ENCODE peak calls at places on chromosomes 5 and 9, in six cellular contexts. K is LNCaP clone FGC; D is CD8-positive, alpha-beta T cell; Q is uterus; E is tibial artery; Y is testis. H is an unnamed sample.

GRCh38 chr5:102865171-102865509 is 110.0 kb downstream of the PAM start:
- DNase-seq in Y (no peak), D (no peak), Q (no peak), E (no peak), K (no peak), H (peak)

GRCh38 chr5:33852327-33852726 is 39.5 kb downstream of the ADAMTS12 start:
- DNase-seq in K (no peak), Q (no peak), Y (no peak), E (no peak), D (no peak), H (no peak)

GRCh38 chr5:124557761-124558160 is 188.7 kb downstream of the ZNF608 start:
- DNase-seq in Q (no peak), D (no peak), E (no peak), Y (no peak), K (no peak), H (no peak)

GRCh38 chr9:16680965-16681658 is 189.4 kb downstream of the BNC2 start:
- DNase-seq in E (no peak), D (no peak), K (no peak), Q (no peak), Y (no peak), H (no peak)

GRCh38 chr9:96461336-96461735 is 11.4 kb downstream of the HABP4 start:
- DNase-seq in Y (no peak), K (no peak), D (no peak), Q (no peak), E (no peak), H (no peak)

GRCh38 chr9:14423816-14424261 is 109.9 kb upstream of the NFIB start:
- DNase-seq in D (no peak), K (no peak), Q (no peak), Y (no peak), E (no peak), H (peak)

GRCh38 chr5:10528056-10528816 is 35.6 kb upstream of the ANKRD33B start:
- DNase-seq in D (no peak), Q (no peak), E (peak), K (no peak), Y (no peak), H (no peak)

GRCh38 chr9:107685901-107686300 is 196.3 kb upstream of the KLF4 start:
- DNase-seq in K (no peak), Q (no peak), Y (no peak), D (no peak), E (no peak), H (no peak)

GRCh38 chr5:129246088-129246487 is 151.5 kb downstream of the ISOC1 start:
- DNase-seq in Q (no peak), K (no peak), Y (no peak), E (no peak), D (no peak), H (no peak)

GRCh38 chr9:92151691-92152393 is 36.6 kb upstream of the SPTLC1 start:
- DNase-seq in Y (peak), D (no peak), K (peak), Q (peak), E (no peak), H (peak)

GRCh38 chr9:109652971-109653370 is 127.0 kb upstream of the PALM2AKAP2 start:
- DNase-seq in K (no peak), D (no peak), E (no peak), Y (no peak), Q (no peak), H (peak)

GRCh38 chr5:57824047-57824446 is 341.4 kb upstream of the ACTBL2 start:
- DNase-seq in E (no peak), K (no peak), Q (no peak), D (no peak), Y (no peak), H (no peak)

GRCh38 chr9:19451240-19452087 is 42.7 kb downstream of the ACER2 start:
- DNase-seq in K (no peak), E (no peak), Q (no peak), D (no peak), Y (no peak), H (no peak)

GRCh38 chr9:124477211-124478013 is 27.2 kb downstream of the ADGRD2 start:
- DNase-seq in Y (peak), D (no peak), E (no peak), Q (no peak), K (no peak), H (peak)
- H3K4me3 ChIP-seq in Y (peak), D (no peak), E (no peak), Q (no peak), K (no peak), H (peak)

GRCh38 chr9:130996205-130996604 is 12.8 kb upstream of the LAMC3 start:
- DNase-seq in Q (no peak), D (no peak), E (no peak), Y (no peak), K (no peak), H (no peak)
- H3K4me3 ChIP-seq in Q (no peak), D (no peak), E (no peak), Y (no peak), K (no peak), H (no peak)

DNA sequence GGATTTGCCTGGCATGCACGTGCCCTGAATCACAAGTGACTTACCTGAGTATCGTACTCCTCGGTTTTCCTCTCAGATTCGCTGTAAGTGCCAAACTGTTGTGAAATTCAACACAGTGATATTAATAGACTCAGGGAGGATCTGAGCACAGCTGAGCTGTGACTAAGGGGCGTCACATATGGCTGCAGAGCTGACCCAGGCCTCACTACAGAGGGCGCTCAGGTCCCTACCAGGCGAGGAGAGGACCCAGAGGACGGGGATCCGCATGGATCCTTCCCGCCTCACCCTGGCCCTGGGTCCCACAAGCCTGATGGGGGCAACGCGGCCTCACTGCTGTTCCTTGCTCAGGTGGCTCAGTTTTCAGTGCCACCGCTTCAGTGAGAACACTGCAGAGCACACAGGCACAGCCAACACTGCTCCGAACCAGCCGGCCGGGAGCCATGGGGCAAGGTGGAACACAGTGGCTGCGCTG is 20.1 kb downstream of the CLPTM1L start:
- DNase-seq in D (no peak), Q (no peak), E (no peak), K (no peak), Y (peak), H (no peak)
- H3K4me3 ChIP-seq in D (no peak), Q (no peak), E (no peak), K (no peak), Y (no peak), H (no peak)

GRCh38 chr5:170534941-170535340 is 31.1 kb downstream of the KCNIP1 start:
- DNase-seq in D (no peak), Q (no peak), Y (no peak), E (peak), K (no peak), H (no peak)
- H3K4me3 ChIP-seq in D (no peak), Q (no peak), Y (no peak), E (no peak), K (no peak), H (no peak)

GRCh38 chr5:59190746-59191145 is 607.9 kb downstream of the RAB3C start:
- DNase-seq in D (no peak), E (no peak), Q (no peak), K (no peak), Y (no peak), H (no peak)

GRCh38 chr5:59189482-59189881 is 606.6 kb downstream of the RAB3C start:
- DNase-seq in D (no peak), K (no peak), E (no peak), Q (no peak), Y (no peak), H (peak)

GRCh38 chr5:59186623-59187022 is 603.7 kb downstream of the RAB3C start:
- DNase-seq in Y (no peak), Q (no peak), E (no peak), D (no peak), K (no peak), H (no peak)

GRCh38 chr5:59187772-59188347 is 605.0 kb downstream of the RAB3C start:
- DNase-seq in Y (no peak), E (no peak), Q (no peak), K (no peak), D (no peak), H (no peak)

DNA sequence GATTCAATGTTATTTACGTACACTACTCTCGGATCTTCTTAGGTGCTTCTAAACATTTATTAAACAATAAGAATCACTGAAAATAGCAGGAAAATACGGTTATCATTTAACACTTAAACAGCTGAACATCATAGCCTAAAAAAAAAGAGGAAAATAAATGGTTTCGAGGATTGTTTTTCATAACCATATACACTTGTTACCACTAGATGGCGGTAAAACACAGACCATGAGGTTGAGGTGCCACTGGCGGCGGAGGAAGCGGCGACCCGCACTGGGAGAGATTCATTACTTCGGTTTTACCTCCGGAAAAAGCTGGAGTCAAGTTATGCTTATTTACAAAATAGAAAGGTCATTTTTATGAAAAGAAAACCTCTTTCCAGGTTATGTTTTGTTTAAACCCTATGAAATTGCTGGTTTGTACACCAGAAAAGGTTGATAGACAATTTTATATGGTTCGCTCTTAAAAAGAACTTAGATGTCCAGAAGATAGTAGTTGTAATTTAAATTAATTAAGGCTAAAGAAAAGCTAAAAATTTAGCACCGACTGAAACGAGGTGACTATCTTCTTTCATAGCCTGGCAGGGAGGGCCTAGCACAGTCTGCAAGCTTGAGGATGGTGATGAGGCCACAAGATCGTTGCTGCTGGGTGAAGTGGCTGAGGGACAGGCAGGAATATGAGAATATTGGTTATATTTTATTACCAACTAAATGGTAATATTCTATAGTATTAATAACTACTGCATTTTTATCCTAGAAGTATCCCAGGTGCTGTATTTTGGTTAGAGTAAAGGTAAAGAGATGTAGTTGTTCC is 605.7 kb downstream of the RAB3C start:
- DNase-seq in K (peak), Y (peak), E (peak), D (peak), Q (peak), H (peak)
- H3K4me3 ChIP-seq in K (no peak), Y (peak), E (peak), D (no peak), Q (no peak), H (no peak)

DNA sequence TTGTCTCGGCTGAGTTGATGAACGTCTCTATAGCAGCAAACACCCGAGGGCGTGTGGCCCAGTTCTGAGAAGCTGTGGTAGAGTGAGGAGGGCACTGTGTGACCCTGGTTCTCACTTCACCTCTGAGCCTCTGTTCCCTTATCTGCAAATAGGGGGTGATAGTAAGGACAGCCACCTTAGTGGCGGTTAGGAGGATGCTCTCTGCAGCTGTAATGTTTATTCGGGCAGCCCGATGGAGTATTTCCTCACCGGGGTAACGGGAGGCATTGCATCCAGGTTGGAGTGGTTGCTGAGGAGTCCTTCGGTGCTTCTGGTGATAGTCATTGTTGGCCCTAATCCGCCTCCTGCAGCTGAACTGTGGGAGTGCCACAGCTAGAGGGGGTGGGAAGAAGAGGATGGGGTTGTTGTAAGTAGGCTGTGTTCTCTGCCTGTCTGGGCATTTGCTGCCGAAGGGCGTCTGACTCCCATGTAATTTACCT is 13.9 kb downstream of the PRRC2B start:
- DNase-seq in Y (peak), E (peak), Q (peak), D (peak), K (no peak), H (peak)
- H3K4me3 ChIP-seq in Y (no peak), E (peak), Q (peak), D (peak), K (peak), H (no peak)

DNA sequence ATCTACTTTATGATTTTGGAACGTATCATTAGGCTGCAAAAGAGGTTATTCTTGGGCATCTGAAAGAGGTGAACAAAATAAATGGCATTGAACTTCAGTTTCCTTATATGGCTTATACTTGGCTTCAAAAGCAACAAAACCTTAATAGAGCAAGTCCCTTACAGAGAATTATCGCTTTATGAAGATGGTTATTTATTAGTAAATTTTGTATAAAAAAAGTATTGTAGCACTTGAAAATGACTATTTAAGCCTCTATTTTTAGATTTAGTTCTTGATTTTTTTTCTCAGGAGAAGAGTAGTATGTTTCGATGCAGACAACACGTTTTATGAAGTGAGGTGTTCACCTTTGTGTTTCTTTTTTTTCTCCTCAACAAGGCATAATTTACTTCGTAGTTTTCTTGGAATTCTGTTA is 2.0 kb downstream of the ERBIN start:
- DNase-seq in E (no peak), K (no peak), Y (no peak), Q (no peak), D (no peak), H (peak)
- H3K4me3 ChIP-seq in E (peak), K (peak), Y (peak), Q (peak), D (peak), H (peak)

GRCh38 chr9:136621019-136621733 is 41.5 kb upstream of the EGFL7 start:
- DNase-seq in Y (no peak), K (no peak), Q (no peak), D (no peak), E (no peak), H (peak)
- H3K4me3 ChIP-seq in Y (no peak), K (no peak), Q (no peak), D (no peak), E (no peak), H (no peak)